ENCODE peak calls at places on chromosome 6, in six cellular contexts. One of them, this sample, is unnamed.

GRCh38 chr6:32944265-32944664 is 3.4 kb upstream of the HLA-DMB start:
- DNase-seq in lower lobe of right lung: peak
- DNase-seq in NT2/D1: no peak
- DNase-seq in CD4-positive, alpha-beta T cell: no peak
- DNase-seq in HS-27A: no peak
- DNase-seq in BE2C: no peak
- DNase-seq in this sample: no peak

GRCh38 chr6:122717350-122717749 is 62.2 kb upstream of the FABP7 start:
- DNase-seq in lower lobe of right lung: no peak
- DNase-seq in CD4-positive, alpha-beta T cell: no peak
- DNase-seq in HS-27A: no peak
- DNase-seq in BE2C: no peak
- DNase-seq in NT2/D1: peak
- DNase-seq in this sample: no peak

GRCh38 chr6:79269877-79270276 is 35.4 kb upstream of the HMGN3 start:
- DNase-seq in BE2C: peak
- DNase-seq in CD4-positive, alpha-beta T cell: no peak
- DNase-seq in NT2/D1: no peak
- DNase-seq in lower lobe of right lung: no peak
- DNase-seq in HS-27A: no peak
- DNase-seq in this sample: no peak

GRCh38 chr6:72374172-72374571 is 247.7 kb upstream of the KCNQ5 start:
- DNase-seq in CD4-positive, alpha-beta T cell: no peak
- DNase-seq in BE2C: no peak
- DNase-seq in NT2/D1: no peak
- DNase-seq in HS-27A: no peak
- DNase-seq in lower lobe of right lung: no peak
- DNase-seq in this sample: no peak

GRCh38 chr6:91376686-91377085 is 789.8 kb upstream of the MAP3K7 start:
- DNase-seq in lower lobe of right lung: no peak
- DNase-seq in CD4-positive, alpha-beta T cell: no peak
- DNase-seq in BE2C: peak
- DNase-seq in NT2/D1: no peak
- DNase-seq in HS-27A: no peak
- DNase-seq in this sample: no peak

GRCh38 chr6:46243754-46244153 is 73.0 kb upstream of the ENPP5 start:
- DNase-seq in lower lobe of right lung: no peak
- DNase-seq in BE2C: no peak
- DNase-seq in NT2/D1: no peak
- DNase-seq in CD4-positive, alpha-beta T cell: no peak
- DNase-seq in HS-27A: no peak
- DNase-seq in this sample: no peak

GRCh38 chr6:157961829-157962228 is 19.8 kb upstream of the SYNJ2 start:
- DNase-seq in lower lobe of right lung: no peak
- DNase-seq in CD4-positive, alpha-beta T cell: no peak
- DNase-seq in HS-27A: no peak
- DNase-seq in NT2/D1: no peak
- DNase-seq in BE2C: no peak
- DNase-seq in this sample: no peak

GRCh38 chr6:40645043-40645442 is 57.9 kb upstream of the LRFN2 start:
- DNase-seq in lower lobe of right lung: no peak
- DNase-seq in HS-27A: no peak
- DNase-seq in NT2/D1: no peak
- DNase-seq in BE2C: no peak
- DNase-seq in CD4-positive, alpha-beta T cell: no peak
- DNase-seq in this sample: no peak

GRCh38 chr6:54244430-54244829 is 63.8 kb upstream of the TINAG start:
- DNase-seq in BE2C: no peak
- DNase-seq in NT2/D1: no peak
- DNase-seq in CD4-positive, alpha-beta T cell: no peak
- DNase-seq in lower lobe of right lung: no peak
- DNase-seq in HS-27A: no peak
- DNase-seq in this sample: peak

GRCh38 chr6:52063584-52064400 is 23.6 kb downstream of the PKHD1 start:
- DNase-seq in CD4-positive, alpha-beta T cell: peak
- DNase-seq in lower lobe of right lung: no peak
- DNase-seq in NT2/D1: peak
- DNase-seq in HS-27A: peak
- DNase-seq in BE2C: peak
- DNase-seq in this sample: peak

GRCh38 chr6:74626288-74626687 is 579.6 kb downstream of the COL12A1 start:
- DNase-seq in NT2/D1: no peak
- DNase-seq in CD4-positive, alpha-beta T cell: no peak
- DNase-seq in BE2C: no peak
- DNase-seq in HS-27A: no peak
- DNase-seq in lower lobe of right lung: no peak
- DNase-seq in this sample: no peak

GRCh38 chr6:169802790-169803189 is 51.4 kb downstream of the ERMARD start:
- DNase-seq in CD4-positive, alpha-beta T cell: no peak
- DNase-seq in lower lobe of right lung: no peak
- DNase-seq in BE2C: no peak
- DNase-seq in HS-27A: no peak
- DNase-seq in NT2/D1: no peak
- DNase-seq in this sample: no peak

GRCh38 chr6:36639171-36639808 is 39.2 kb upstream of the CDKN1A start:
- DNase-seq in NT2/D1: no peak
- DNase-seq in CD4-positive, alpha-beta T cell: no peak
- DNase-seq in BE2C: no peak
- DNase-seq in lower lobe of right lung: no peak
- DNase-seq in HS-27A: no peak
- DNase-seq in this sample: no peak

GRCh38 chr6:134310206-134310605 is 7.7 kb downstream of the SGK1 start:
- DNase-seq in NT2/D1: no peak
- DNase-seq in HS-27A: no peak
- DNase-seq in lower lobe of right lung: no peak
- DNase-seq in BE2C: no peak
- DNase-seq in CD4-positive, alpha-beta T cell: no peak
- DNase-seq in this sample: no peak

GRCh38 chr6:16337280-16337975 is 99.0 kb downstream of the GMPR start:
- DNase-seq in CD4-positive, alpha-beta T cell: no peak
- DNase-seq in HS-27A: peak
- DNase-seq in NT2/D1: no peak
- DNase-seq in BE2C: peak
- DNase-seq in lower lobe of right lung: peak
- DNase-seq in this sample: peak

GRCh38 chr6:20817806-20818320 is 283.6 kb downstream of the CDKAL1 start:
- DNase-seq in NT2/D1: no peak
- DNase-seq in HS-27A: no peak
- DNase-seq in lower lobe of right lung: no peak
- DNase-seq in BE2C: no peak
- DNase-seq in CD4-positive, alpha-beta T cell: no peak
- DNase-seq in this sample: no peak

GRCh38 chr6:110826236-110827129 is 11.2 kb upstream of the CDK19 start:
- DNase-seq in CD4-positive, alpha-beta T cell: no peak
- DNase-seq in BE2C: no peak
- DNase-seq in NT2/D1: no peak
- DNase-seq in lower lobe of right lung: peak
- DNase-seq in HS-27A: no peak
- DNase-seq in this sample: no peak

GRCh38 chr6:156735751-156736150 is 41.4 kb upstream of the ARID1B start:
- DNase-seq in lower lobe of right lung: no peak
- DNase-seq in NT2/D1: no peak
- DNase-seq in HS-27A: no peak
- DNase-seq in CD4-positive, alpha-beta T cell: no peak
- DNase-seq in BE2C: no peak
- DNase-seq in this sample: no peak

GRCh38 chr6:158391276-158391675 is 79.0 kb downstream of the TULP4 start:
- DNase-seq in BE2C: no peak
- DNase-seq in lower lobe of right lung: no peak
- DNase-seq in NT2/D1: no peak
- DNase-seq in HS-27A: no peak
- DNase-seq in CD4-positive, alpha-beta T cell: no peak
- DNase-seq in this sample: no peak

GRCh38 chr6:111480988-111481830 is 1.8 kb downstream of the REV3L start:
- DNase-seq in NT2/D1: no peak
- DNase-seq in HS-27A: no peak
- DNase-seq in CD4-positive, alpha-beta T cell: no peak
- DNase-seq in lower lobe of right lung: no peak
- DNase-seq in BE2C: no peak
- DNase-seq in this sample: no peak

GRCh38 chr6:46501136-46502089 is 10.2 kb upstream of the RCAN2 start:
- DNase-seq in lower lobe of right lung: no peak
- DNase-seq in HS-27A: no peak
- DNase-seq in NT2/D1: no peak
- DNase-seq in CD4-positive, alpha-beta T cell: no peak
- DNase-seq in BE2C: no peak
- DNase-seq in this sample: no peak

GRCh38 chr6:126170433-126170832 is 169.5 kb upstream of the CENPW start:
- DNase-seq in CD4-positive, alpha-beta T cell: no peak
- DNase-seq in NT2/D1: no peak
- DNase-seq in BE2C: no peak
- DNase-seq in HS-27A: no peak
- DNase-seq in lower lobe of right lung: no peak
- DNase-seq in this sample: no peak

GRCh38 chr6:78243519-78243918 is 590.7 kb downstream of the MEI4 start:
- DNase-seq in lower lobe of right lung: no peak
- DNase-seq in BE2C: peak
- DNase-seq in NT2/D1: no peak
- DNase-seq in HS-27A: peak
- DNase-seq in CD4-positive, alpha-beta T cell: no peak
- DNase-seq in this sample: peak

GRCh38 chr6:53236241-53236640 is 87.6 kb upstream of the GCM1 start:
- DNase-seq in CD4-positive, alpha-beta T cell: no peak
- DNase-seq in HS-27A: no peak
- DNase-seq in NT2/D1: no peak
- DNase-seq in BE2C: no peak
- DNase-seq in lower lobe of right lung: no peak
- DNase-seq in this sample: no peak

GRCh38 chr6:126876446-126876845 is 242.0 kb upstream of the RSPO3 start:
- DNase-seq in HS-27A: no peak
- DNase-seq in CD4-positive, alpha-beta T cell: no peak
- DNase-seq in lower lobe of right lung: no peak
- DNase-seq in NT2/D1: no peak
- DNase-seq in BE2C: no peak
- DNase-seq in this sample: no peak

This sample was measured in SK-N-SH.